ENCODE peak calls at places on chromosomes 16 and 17, in eight cellular contexts. S, P, T, I, H, Y, U and X are unnamed samples.
A peak's percentile ranks its signal among the peaks of the same experiment; 100 is the strongest.

GRCh38 chr17:142876-143784 is 5.8 kb downstream of the SCGB1C2 start:
- DNase-seq in S (no peak), P (peak; percentile 18), T (no peak), I (no peak), H (peak; percentile 46), Y (no peak), U (peak; percentile 2), X (peak; percentile 0)

GRCh38 chr16:88327566-88328312 is 55.0 kb upstream of the ZNF469 start:
- DNase-seq in S (no peak), P (no peak), T (no peak), I (no peak), H (no peak), Y (no peak), U (no peak), X (no peak)

GRCh38 chr17:68624381-68624780 is 23.2 kb upstream of the FAM20A start:
- DNase-seq in S (no peak), P (no peak), T (no peak), I (peak; percentile 28), H (no peak), Y (no peak), U (no peak), X (no peak)

GRCh38 chr16:87264634-87265033 is 52.6 kb downstream of the C16orf95 start:
- DNase-seq in S (no peak), P (no peak), T (no peak), I (no peak), H (no peak), Y (no peak), U (no peak), X (no peak)

GRCh38 chr17:40726919-40727318 is 23.4 kb upstream of the KRT24 start:
- DNase-seq in S (no peak), P (no peak), T (peak; percentile 5), I (no peak), H (no peak), Y (no peak), U (no peak), X (no peak)

GRCh38 chr17:72234951-72235350 is 114.1 kb downstream of the SOX9 start:
- DNase-seq in S (no peak), P (no peak), T (no peak), I (no peak), H (no peak), Y (no peak), U (no peak), X (no peak)

GRCh38 chr16:2156025-2156848 is 655 bp downstream of the TRAF7 start:
- DNase-seq in S (no peak), P (no peak), T (peak; percentile 63), I (peak; percentile 79), H (no peak), Y (peak; percentile 40), U (no peak), X (no peak)

GRCh38 chr17:45692661-45693060 is 91.5 kb upstream of the CRHR1 start:
- DNase-seq in S (no peak), P (no peak), T (no peak), I (no peak), H (peak; percentile 11), Y (no peak), U (no peak), X (no peak)

GRCh38 chr16:75502916-75503605 is 7.8 kb upstream of the CHST6 start:
- DNase-seq in S (no peak), P (no peak), T (no peak), I (no peak), H (no peak), Y (no peak), U (no peak), X (no peak)

DNA sequence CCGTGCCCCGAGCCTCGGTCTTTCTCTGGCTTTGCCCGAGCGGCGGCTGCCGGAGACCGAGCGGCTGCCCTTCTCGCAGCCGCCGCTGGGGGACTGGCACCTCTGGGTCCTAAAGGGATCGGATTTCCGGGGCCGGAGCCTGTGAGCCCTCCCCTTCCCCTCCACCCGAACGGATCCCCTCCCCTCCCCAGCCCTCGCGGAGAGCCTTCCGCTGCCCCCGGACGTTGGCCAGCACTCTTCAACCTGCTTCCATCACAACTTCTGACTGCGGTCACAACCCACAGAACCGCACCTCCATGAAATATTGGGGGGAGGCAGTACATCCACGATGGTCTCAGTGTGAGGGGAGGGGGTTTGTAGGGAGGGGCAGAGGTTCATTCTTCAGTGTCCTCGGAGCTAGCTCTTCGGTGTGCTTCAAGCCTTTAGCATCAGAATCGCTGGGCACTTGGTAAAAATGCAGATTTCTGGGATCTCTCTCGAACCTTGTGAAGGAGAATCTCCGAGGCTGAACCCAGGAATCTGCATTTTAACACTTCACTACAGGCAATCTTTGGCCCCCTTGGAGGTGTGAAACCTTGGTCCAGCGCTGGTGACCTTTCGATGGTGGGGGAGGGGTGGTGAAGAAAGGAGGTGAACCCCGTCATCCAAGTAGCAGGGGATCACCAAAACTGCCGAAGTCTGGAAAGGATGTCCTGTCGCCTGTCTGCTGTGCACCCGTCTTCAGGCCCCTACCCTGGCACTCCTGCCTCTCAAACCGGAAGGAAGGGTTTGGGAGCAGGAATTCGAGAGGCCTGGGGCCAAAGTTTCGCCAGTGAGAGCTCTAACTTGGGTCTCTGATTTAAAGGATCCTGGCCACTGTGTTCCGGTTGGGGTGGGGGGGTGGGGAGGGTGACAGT is 812 bp upstream of the PPP1R9B start:
- DNase-seq in S (peak; percentile 94), P (peak; percentile 71), T (peak; percentile 88), I (peak; percentile 87), H (peak; percentile 95), Y (peak; percentile 91), U (peak; percentile 93), X (peak; percentile 83)
- TF ChIP-seq CTCF in S (no peak), P (peak; percentile 69), T (peak; percentile 78), I (peak; percentile 64), H (peak; percentile 49), Y (peak; percentile 47), U (peak; percentile 51), X (peak; percentile 71)

DNA sequence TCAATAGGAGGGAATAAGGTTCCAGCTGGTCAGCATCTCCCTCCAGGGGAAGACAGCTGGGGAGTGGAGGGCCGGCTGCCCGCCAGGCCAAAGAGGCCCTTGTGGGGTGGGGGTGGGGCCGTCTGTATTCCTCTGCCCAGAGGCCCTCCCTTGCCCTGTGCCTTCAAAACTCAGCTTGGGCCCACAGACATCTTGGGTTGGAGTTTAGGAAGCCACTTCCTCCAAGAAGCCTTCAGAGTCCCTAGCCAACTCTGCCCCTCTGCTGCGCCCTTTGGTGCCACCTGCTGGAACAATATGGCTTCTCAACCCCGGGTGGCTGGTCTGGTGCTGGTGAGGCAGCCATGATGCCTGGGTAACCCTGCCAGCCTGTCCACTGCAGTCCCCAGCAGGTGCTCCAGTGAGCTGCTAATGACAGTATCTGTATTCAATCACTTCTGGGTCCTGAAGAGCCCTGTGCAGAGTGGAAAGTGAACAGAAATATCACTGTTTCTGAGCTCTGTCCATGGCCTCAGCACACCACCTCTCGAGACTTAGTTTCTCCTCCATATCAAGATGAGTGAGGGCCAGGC is 16.7 kb downstream of the HSD11B2 start:
- DNase-seq in S (peak; percentile 88), P (no peak), T (peak; percentile 33), I (peak; percentile 49), H (peak; percentile 79), Y (peak; percentile 65), U (peak; percentile 33), X (no peak)
- TF ChIP-seq CTCF in S (peak; percentile 66), P (no peak), T (peak; percentile 64), I (peak; percentile 60), H (peak; percentile 23), Y (no peak), U (peak; percentile 25), X (peak; percentile 52)

DNA sequence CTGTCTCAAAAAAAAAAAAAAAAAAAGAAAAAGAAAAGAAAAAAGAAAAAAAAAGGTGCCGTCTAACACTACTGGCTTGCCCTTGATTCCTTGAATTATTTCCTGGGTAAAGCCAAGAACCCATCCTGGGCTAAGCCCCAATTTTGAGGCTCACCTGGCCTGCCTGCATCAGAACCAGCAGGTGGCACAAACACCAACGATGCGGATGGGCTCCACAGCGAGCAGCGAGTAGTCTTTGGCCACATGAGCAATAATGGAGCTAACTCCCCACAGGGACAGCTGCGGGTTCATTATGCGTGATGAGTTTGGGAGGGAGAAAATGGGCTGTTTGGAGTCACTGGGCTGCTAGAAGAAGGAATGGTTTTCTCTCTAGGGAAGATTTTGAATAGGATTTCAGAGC is 91.1 kb downstream of the ASIC2 start:
- DNase-seq in S (no peak), P (no peak), T (no peak), I (no peak), H (no peak), Y (no peak), U (no peak), X (no peak)
- TF ChIP-seq CTCF in S (no peak), P (no peak), T (no peak), I (no peak), H (no peak), Y (no peak), U (no peak), X (no peak)

DNA sequence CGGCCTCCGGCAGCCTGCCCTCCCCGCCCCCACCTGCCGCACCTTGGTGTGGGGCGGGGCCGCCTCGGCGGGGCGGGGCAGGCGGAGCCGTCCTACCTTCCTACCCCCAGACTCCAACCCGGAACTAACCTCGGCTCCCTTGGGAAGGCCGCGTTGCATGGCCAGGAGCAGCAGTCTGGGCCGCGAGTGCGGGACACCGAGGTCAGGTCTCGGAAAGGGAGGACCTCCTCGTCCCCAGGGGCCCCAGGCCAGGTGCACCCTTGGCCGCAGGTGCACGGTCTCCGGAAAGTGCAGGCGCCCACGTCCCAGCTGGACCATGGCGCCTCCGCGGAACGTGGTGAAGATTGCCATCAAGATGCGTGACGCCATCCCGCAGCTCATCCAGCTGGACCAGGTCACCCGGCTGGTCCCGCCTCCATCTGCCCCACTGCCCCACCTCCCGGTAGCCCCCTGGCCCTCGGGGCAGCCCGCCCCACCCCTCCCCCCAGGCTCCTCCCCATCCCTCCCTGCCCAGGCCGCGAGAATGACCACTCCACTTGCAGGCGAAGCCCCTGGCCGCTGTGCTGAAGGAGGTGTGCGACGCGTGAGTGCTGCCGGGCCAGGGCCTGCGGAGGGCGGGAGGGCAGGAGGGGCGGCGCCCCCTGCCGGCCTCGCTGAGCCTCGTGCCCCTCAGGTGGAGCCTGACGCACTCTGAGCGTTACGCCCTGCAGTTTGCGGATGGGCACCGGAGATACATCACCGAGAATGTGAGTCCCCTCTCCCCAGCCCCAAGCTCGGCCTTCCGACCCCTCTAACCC is at the start of gene ELMO3:
- DNase-seq in S (no peak), P (no peak), T (no peak), I (no peak), H (no peak), Y (no peak), U (no peak), X (no peak)
- TF ChIP-seq CTCF in S (no peak), P (no peak), T (peak; percentile 9), I (peak; percentile 42), H (peak; percentile 19), Y (no peak), U (peak; percentile 31), X (peak; percentile 63)

GRCh38 chr17:8986295-8986694 is 20.8 kb upstream of the PIK3R5 start:
- DNase-seq in S (no peak), P (no peak), T (no peak), I (no peak), H (no peak), Y (no peak), U (no peak), X (no peak)
- TF ChIP-seq CTCF in S (no peak), P (no peak), T (no peak), I (no peak), H (no peak), Y (no peak), U (no peak), X (no peak)